ENCODE peak calls at places on chromosomes 4 and X, in nine cellular contexts. H is coronary artery, X is GM12865, S is neural progenitor cell, K is AG09319, C is amniotic stem cell, J is adipocyte, Q is NCI-H510A, R is T follicular helper cell. W is an unnamed sample.

GRCh38 chrX:28584025-28584424 is 3.2 kb upstream of the IL1RAPL1 start:
- DNase-seq in K (no peak), J (no peak), C (no peak), H (no peak), X (no peak), Q (no peak), S (no peak), R (no peak), W (no peak)

GRCh38 chr4:135724426-135724825 is 1522.8 kb upstream of the PABPC4L start:
- DNase-seq in X (no peak), S (no peak), K (no peak), C (no peak), R (no peak), Q (no peak), H (no peak), J (no peak), W (no peak)

GRCh38 chr4:168857009-168857408 is 153.0 kb downstream of the CBR4 start:
- DNase-seq in R (no peak), Q (no peak), J (no peak), C (no peak), X (no peak), H (no peak), S (no peak), K (no peak), W (no peak)

GRCh38 chr4:63589796-63590195 is 819.5 kb downstream of the TECRL start:
- DNase-seq in C (no peak), H (no peak), J (no peak), S (peak; percentile 35), X (no peak), Q (peak; percentile 17), K (no peak), R (no peak), W (no peak)

GRCh38 chr4:6092131-6092530 is 73.9 kb upstream of the C4orf50 start:
- DNase-seq in J (no peak), Q (no peak), K (no peak), R (no peak), S (no peak), X (peak; percentile 12), H (no peak), C (no peak), W (peak; percentile 34)

GRCh38 chrX:149572743-149573142 is 14.5 kb downstream of the MAGEA9B start:
- DNase-seq in C (no peak), K (no peak), J (no peak), H (no peak), S (no peak), R (no peak), Q (no peak), X (no peak), W (no peak)

GRCh38 chrX:123833387-123833786 is 26.5 kb upstream of the XIAP start:
- DNase-seq in Q (peak; percentile 7), K (no peak), J (peak; percentile 67), C (no peak), X (peak; percentile 70), R (peak; percentile 49), S (peak; percentile 38), H (no peak), W (peak; percentile 63)

GRCh38 chr4:156194896-156195295 is 241.2 kb upstream of the CTSO start:
- DNase-seq in H (no peak), R (no peak), C (no peak), Q (no peak), S (no peak), K (no peak), J (no peak), X (no peak), W (no peak)

GRCh38 chr4:142656178-142656577 is 189.9 kb downstream of the INPP4B start:
- DNase-seq in Q (no peak), X (no peak), R (no peak), C (no peak), S (peak; percentile 39), K (no peak), J (peak; percentile 15), H (no peak), W (no peak)

GRCh38 chr4:76990288-76991080 is 40.9 kb downstream of the SEPTIN11 start:
- DNase-seq in C (peak; percentile 14), K (peak; percentile 75), X (no peak), R (no peak), H (no peak), J (peak; percentile 75), S (no peak), Q (no peak), W (no peak)

GRCh38 chrX:69161371-69161770 is 3.9 kb downstream of the PJA1 start:
- DNase-seq in R (no peak), K (no peak), H (peak; percentile 24), Q (no peak), J (no peak), C (no peak), X (no peak), S (no peak), W (no peak)

GRCh38 chrX:2458309-2458708 is 42.5 kb downstream of the DHRSX start:
- DNase-seq in S (no peak), Q (no peak), X (no peak), H (no peak), J (no peak), K (no peak), R (no peak), C (no peak), W (no peak)

GRCh38 chr4:152209772-152210493 is 326.0 kb downstream of the FBXW7 start:
- DNase-seq in Q (no peak), X (no peak), K (no peak), S (no peak), C (no peak), J (no peak), H (no peak), R (no peak), W (no peak)

GRCh38 chr4:73133784-73134183 is 64.3 kb upstream of the COX18 start:
- DNase-seq in C (no peak), H (no peak), Q (no peak), J (no peak), K (no peak), R (no peak), X (no peak), S (no peak), W (no peak)

GRCh38 chr4:26887809-26888208 is 27.2 kb downstream of the STIM2 start:
- DNase-seq in K (no peak), R (no peak), X (no peak), C (no peak), S (no peak), Q (no peak), J (no peak), H (no peak), W (no peak)

GRCh38 chrX:141468940-141469339 is 115.6 kb downstream of the SPANXA1 start:
- DNase-seq in K (no peak), X (no peak), Q (no peak), C (peak; percentile 1), J (peak; percentile 47), H (no peak), S (no peak), R (no peak), W (no peak)

GRCh38 chr4:103786014-103786413 is 66.2 kb upstream of the TACR3 start:
- DNase-seq in R (no peak), Q (no peak), S (peak; percentile 74), C (no peak), H (no peak), J (peak; percentile 65), K (peak; percentile 5), X (peak; percentile 80), W (peak; percentile 81)

GRCh38 chrX:112211459-112211858 is 128.9 kb upstream of the TRPC5 start:
- DNase-seq in K (no peak), C (no peak), J (peak; percentile 8), X (peak; percentile 6), Q (no peak), S (no peak), R (no peak), H (no peak), W (no peak)

GRCh38 chr4:183333983-183334382 is 11.8 kb upstream of the CLDN24 start:
- DNase-seq in C (no peak), H (no peak), R (no peak), X (no peak), J (no peak), S (no peak), K (no peak), Q (no peak), W (no peak)